ENCODE peak calls at places on chromosome 13, in four cellular contexts. One of them, this sample, is unnamed.

GRCh38 chr13:63501702-63502101 is 2086.1 kb upstream of the PCDH20 start:
- DNase-seq in AG04450: no peak
- DNase-seq in fibroblast of villous mesenchyme: no peak
- DNase-seq in heart left ventricle: no peak
- DNase-seq in this sample: peak; percentile 16

GRCh38 chr13:80040219-80040976 is 300.5 kb downstream of the SPRY2 start:
- DNase-seq in AG04450: peak; percentile 93
- DNase-seq in fibroblast of villous mesenchyme: peak; percentile 86
- DNase-seq in heart left ventricle: no peak
- DNase-seq in this sample: peak; percentile 90

GRCh38 chr13:64127856-64128255 is 2712.2 kb upstream of the PCDH20 start:
- DNase-seq in AG04450: no peak
- DNase-seq in fibroblast of villous mesenchyme: no peak
- DNase-seq in heart left ventricle: no peak
- DNase-seq in this sample: no peak

GRCh38 chr13:105177265-105177900 is 1358.1 kb downstream of the EFNB2 start:
- DNase-seq in AG04450: no peak
- DNase-seq in fibroblast of villous mesenchyme: peak; percentile 1
- DNase-seq in heart left ventricle: no peak
- DNase-seq in this sample: no peak

GRCh38 chr13:51097353-51098043 is 13.6 kb downstream of the C13orf42 start:
- DNase-seq in AG04450: no peak
- DNase-seq in fibroblast of villous mesenchyme: no peak
- DNase-seq in heart left ventricle: no peak
- DNase-seq in this sample: no peak

GRCh38 chr13:85277753-85278152 is 521.5 kb downstream of the SLITRK6 start:
- DNase-seq in AG04450: no peak
- DNase-seq in fibroblast of villous mesenchyme: no peak
- DNase-seq in heart left ventricle: no peak
- DNase-seq in this sample: no peak

GRCh38 chr13:59337070-59337469 is 826.7 kb downstream of the DIAPH3 start:
- DNase-seq in AG04450: no peak
- DNase-seq in fibroblast of villous mesenchyme: no peak
- DNase-seq in heart left ventricle: no peak
- DNase-seq in this sample: peak; percentile 40

GRCh38 chr13:40932252-40932651 is 86.9 kb downstream of the ELF1 start:
- DNase-seq in AG04450: no peak
- DNase-seq in fibroblast of villous mesenchyme: no peak
- DNase-seq in heart left ventricle: no peak
- DNase-seq in this sample: no peak

GRCh38 chr13:34349091-34349722 is 531.3 kb downstream of the RFC3 start:
- DNase-seq in AG04450: peak; percentile 80
- DNase-seq in fibroblast of villous mesenchyme: peak; percentile 95
- DNase-seq in heart left ventricle: peak; percentile 85
- DNase-seq in this sample: peak; percentile 94

GRCh38 chr13:108851660-108852059 is 222.2 kb downstream of the MYO16 start:
- DNase-seq in AG04450: no peak
- DNase-seq in fibroblast of villous mesenchyme: no peak
- DNase-seq in heart left ventricle: no peak
- DNase-seq in this sample: no peak

GRCh38 chr13:36815069-36815468 is 4.0 kb upstream of the RFXAP start:
- DNase-seq in AG04450: no peak
- DNase-seq in fibroblast of villous mesenchyme: no peak
- DNase-seq in heart left ventricle: no peak
- DNase-seq in this sample: no peak

GRCh38 chr13:112000888-112001287 is 66.1 kb upstream of the SOX1 start:
- DNase-seq in AG04450: no peak
- DNase-seq in fibroblast of villous mesenchyme: no peak
- DNase-seq in heart left ventricle: no peak
- DNase-seq in this sample: no peak

GRCh38 chr13:103190841-103191240 is 124.6 kb upstream of the SLC10A2 start:
- DNase-seq in AG04450: no peak
- DNase-seq in fibroblast of villous mesenchyme: no peak
- DNase-seq in heart left ventricle: no peak
- DNase-seq in this sample: no peak

GRCh38 chr13:109275390-109275789 is 511.0 kb downstream of the IRS2 start:
- DNase-seq in AG04450: no peak
- DNase-seq in fibroblast of villous mesenchyme: no peak
- DNase-seq in heart left ventricle: no peak
- DNase-seq in this sample: no peak

GRCh38 chr13:32001392-32001768 is 30.2 kb upstream of the FRY start:
- DNase-seq in AG04450: no peak
- DNase-seq in fibroblast of villous mesenchyme: peak; percentile 72
- DNase-seq in heart left ventricle: peak; percentile 79
- DNase-seq in this sample: peak; percentile 71

GRCh38 chr13:100512422-100512821 is 76.2 kb downstream of the GGACT start:
- DNase-seq in AG04450: no peak
- DNase-seq in fibroblast of villous mesenchyme: no peak
- DNase-seq in heart left ventricle: no peak
- DNase-seq in this sample: peak; percentile 22

GRCh38 chr13:80299046-80299445 is 41.9 kb downstream of the SPRY2 start:
- DNase-seq in AG04450: no peak
- DNase-seq in fibroblast of villous mesenchyme: no peak
- DNase-seq in heart left ventricle: no peak
- DNase-seq in this sample: peak; percentile 18

GRCh38 chr13:92136449-92137180 is 738.2 kb downstream of the GPC5 start:
- DNase-seq in AG04450: no peak
- DNase-seq in fibroblast of villous mesenchyme: peak; percentile 1
- DNase-seq in heart left ventricle: no peak
- DNase-seq in this sample: peak; percentile 0

GRCh38 chr13:43470610-43471009 is 316.2 kb downstream of the ENOX1 start:
- DNase-seq in AG04450: no peak
- DNase-seq in fibroblast of villous mesenchyme: no peak
- DNase-seq in heart left ventricle: no peak
- DNase-seq in this sample: no peak

GRCh38 chr13:109672545-109672944 is 113.8 kb downstream of the IRS2 start:
- DNase-seq in AG04450: no peak
- DNase-seq in fibroblast of villous mesenchyme: peak; percentile 78
- DNase-seq in heart left ventricle: no peak
- DNase-seq in this sample: no peak

GRCh38 chr13:97627566-97627965 is 193.6 kb downstream of the RAP2A start:
- DNase-seq in AG04450: peak; percentile 79
- DNase-seq in fibroblast of villous mesenchyme: peak; percentile 92
- DNase-seq in heart left ventricle: peak; percentile 39
- DNase-seq in this sample: peak; percentile 82

GRCh38 chr13:46388846-46389245 is 1.8 kb upstream of the RUBCNL start:
- DNase-seq in AG04450: no peak
- DNase-seq in fibroblast of villous mesenchyme: no peak
- DNase-seq in heart left ventricle: no peak
- DNase-seq in this sample: no peak

GRCh38 chr13:95741584-95742563 is 64.9 kb downstream of the DNAJC3 start:
- DNase-seq in AG04450: no peak
- DNase-seq in fibroblast of villous mesenchyme: no peak
- DNase-seq in heart left ventricle: no peak
- DNase-seq in this sample: no peak

GRCh38 chr13:96744665-96745331 is 249.5 kb downstream of the OXGR1 start:
- DNase-seq in AG04450: no peak
- DNase-seq in fibroblast of villous mesenchyme: no peak
- DNase-seq in heart left ventricle: no peak
- DNase-seq in this sample: no peak

GRCh38 chr13:40665061-40665753 is 1.2 kb downstream of the FOXO1 start:
- DNase-seq in AG04450: no peak
- DNase-seq in fibroblast of villous mesenchyme: peak; percentile 19
- DNase-seq in heart left ventricle: peak; percentile 45
- DNase-seq in this sample: peak; percentile 39

GRCh38 chr13:85603735-85604134 is 195.5 kb downstream of the SLITRK6 start:
- DNase-seq in AG04450: no peak
- DNase-seq in fibroblast of villous mesenchyme: no peak
- DNase-seq in heart left ventricle: no peak
- DNase-seq in this sample: no peak

GRCh38 chr13:72458701-72459100 is 268.7 kb downstream of the MZT1 start:
- DNase-seq in AG04450: no peak
- DNase-seq in fibroblast of villous mesenchyme: peak; percentile 10
- DNase-seq in heart left ventricle: no peak
- DNase-seq in this sample: peak; percentile 9

GRCh38 chr13:79485014-79485441 is 4.1 kb downstream of the NDFIP2 start:
- DNase-seq in AG04450: peak; percentile 57
- DNase-seq in fibroblast of villous mesenchyme: peak; percentile 83
- DNase-seq in heart left ventricle: no peak
- DNase-seq in this sample: peak; percentile 87

GRCh38 chr13:98214707-98215106 is 37.6 kb upstream of the RNF113B start:
- DNase-seq in AG04450: no peak
- DNase-seq in fibroblast of villous mesenchyme: no peak
- DNase-seq in heart left ventricle: no peak
- DNase-seq in this sample: no peak

GRCh38 chr13:19596960-19597361 is 35.6 kb upstream of the TPTE2 start:
- DNase-seq in AG04450: no peak
- DNase-seq in fibroblast of villous mesenchyme: peak; percentile 80
- DNase-seq in heart left ventricle: no peak
- DNase-seq in this sample: peak; percentile 50

GRCh38 chr13:49062297-49062896 is 86.7 kb downstream of the FNDC3A start:
- DNase-seq in AG04450: no peak
- DNase-seq in fibroblast of villous mesenchyme: peak; percentile 19
- DNase-seq in heart left ventricle: no peak
- DNase-seq in this sample: no peak

GRCh38 chr13:102567857-102568256 is 28.9 kb upstream of the TPP2 start:
- DNase-seq in AG04450: no peak
- DNase-seq in fibroblast of villous mesenchyme: no peak
- DNase-seq in heart left ventricle: no peak
- DNase-seq in this sample: no peak

GRCh38 chr13:20064128-20064527 is 96.7 kb downstream of the GJA3 start:
- DNase-seq in AG04450: peak; percentile 18
- DNase-seq in fibroblast of villous mesenchyme: peak; percentile 24
- DNase-seq in heart left ventricle: no peak
- DNase-seq in this sample: peak; percentile 67

GRCh38 chr13:111251646-111252448 is 68.6 kb upstream of the TEX29 start:
- DNase-seq in AG04450: no peak
- DNase-seq in fibroblast of villous mesenchyme: no peak
- DNase-seq in heart left ventricle: no peak
- DNase-seq in this sample: peak; percentile 16

GRCh38 chr13:109465151-109465550 is 321.2 kb downstream of the IRS2 start:
- DNase-seq in AG04450: no peak
- DNase-seq in fibroblast of villous mesenchyme: peak; percentile 76
- DNase-seq in heart left ventricle: no peak
- DNase-seq in this sample: peak; percentile 11

GRCh38 chr13:98142427-98143156 is at the start of gene FARP1:
- DNase-seq in AG04450: no peak
- DNase-seq in fibroblast of villous mesenchyme: peak; percentile 74
- DNase-seq in heart left ventricle: peak; percentile 83
- DNase-seq in this sample: peak; percentile 44

GRCh38 chr13:110626510-110626909 is 11.2 kb downstream of the NAXD start:
- DNase-seq in AG04450: no peak
- DNase-seq in fibroblast of villous mesenchyme: no peak
- DNase-seq in heart left ventricle: no peak
- DNase-seq in this sample: no peak

GRCh38 chr13:23628765-23629565 is 58.8 kb downstream of the TNFRSF19 start:
- DNase-seq in AG04450: no peak
- DNase-seq in fibroblast of villous mesenchyme: peak; percentile 30
- DNase-seq in heart left ventricle: no peak
- DNase-seq in this sample: peak; percentile 83

GRCh38 chr13:66462187-66462586 is 767.9 kb downstream of the PCDH9 start:
- DNase-seq in AG04450: no peak
- DNase-seq in fibroblast of villous mesenchyme: no peak
- DNase-seq in heart left ventricle: no peak
- DNase-seq in this sample: no peak

GRCh38 chr13:48892311-48892710 is 83.4 kb upstream of the FNDC3A start:
- DNase-seq in AG04450: peak; percentile 29
- DNase-seq in fibroblast of villous mesenchyme: peak; percentile 70
- DNase-seq in heart left ventricle: no peak
- DNase-seq in this sample: peak; percentile 67

GRCh38 chr13:27573265-27573664 is 47.1 kb downstream of the LNX2 start:
- DNase-seq in AG04450: peak; percentile 15
- DNase-seq in fibroblast of villous mesenchyme: peak; percentile 56
- DNase-seq in heart left ventricle: no peak
- DNase-seq in this sample: peak; percentile 77
- H3K4me3 ChIP-seq in AG04450: no peak overlapping the region
- H3K4me3 ChIP-seq in fibroblast of villous mesenchyme: no peak overlapping the region
- H3K4me3 ChIP-seq in heart left ventricle: no peak overlapping the region
- H3K4me3 ChIP-seq in this sample: no peak overlapping the region

GRCh38 chr13:74191036-74191809 is 57.0 kb upstream of the KLF12 start:
- DNase-seq in AG04450: no peak
- DNase-seq in fibroblast of villous mesenchyme: no peak
- DNase-seq in heart left ventricle: no peak
- DNase-seq in this sample: no peak
- TF ChIP-seq CTCF in AG04450: no peak
- TF ChIP-seq CTCF in fibroblast of villous mesenchyme: no peak
- TF ChIP-seq CTCF in heart left ventricle: no peak
- TF ChIP-seq CTCF in this sample: no peak

GRCh38 chr13:99464441-99464949 is 36.8 kb upstream of the TM9SF2 start:
- DNase-seq in AG04450: no peak
- DNase-seq in fibroblast of villous mesenchyme: peak; percentile 83
- DNase-seq in heart left ventricle: no peak
- DNase-seq in this sample: no peak

GRCh38 chr13:99467764-99468163 is 33.5 kb upstream of the TM9SF2 start:
- DNase-seq in AG04450: no peak
- DNase-seq in fibroblast of villous mesenchyme: peak; percentile 52
- DNase-seq in heart left ventricle: no peak
- DNase-seq in this sample: peak; percentile 78

GRCh38 chr13:99463998-99464397 is 37.3 kb upstream of the TM9SF2 start:
- DNase-seq in AG04450: no peak
- DNase-seq in fibroblast of villous mesenchyme: no peak
- DNase-seq in heart left ventricle: no peak
- DNase-seq in this sample: no peak

GRCh38 chr13:99468971-99469545 is 32.2 kb upstream of the TM9SF2 start:
- DNase-seq in AG04450: no peak
- DNase-seq in fibroblast of villous mesenchyme: no peak
- DNase-seq in heart left ventricle: no peak
- DNase-seq in this sample: no peak

GRCh38 chr13:99465454-99465853 is 35.8 kb upstream of the TM9SF2 start:
- DNase-seq in AG04450: no peak
- DNase-seq in fibroblast of villous mesenchyme: no peak
- DNase-seq in heart left ventricle: no peak
- DNase-seq in this sample: no peak
- H3K4me3 ChIP-seq in AG04450: no peak overlapping the region
- H3K4me3 ChIP-seq in fibroblast of villous mesenchyme: no peak overlapping the region
- H3K4me3 ChIP-seq in heart left ventricle: no peak overlapping the region
- H3K4me3 ChIP-seq in this sample: no peak overlapping the region

GRCh38 chr13:83151308-83151660 is 731.0 kb downstream of the SLITRK1 start:
- DNase-seq in AG04450: no peak
- DNase-seq in fibroblast of villous mesenchyme: peak; percentile 2
- DNase-seq in heart left ventricle: no peak
- DNase-seq in this sample: peak; percentile 15

GRCh38 chr13:83153833-83154232 is 728.4 kb downstream of the SLITRK1 start:
- DNase-seq in AG04450: no peak
- DNase-seq in fibroblast of villous mesenchyme: no peak
- DNase-seq in heart left ventricle: no peak
- DNase-seq in this sample: peak; percentile 14

GRCh38 chr13:83150616-83151307 is 731.5 kb downstream of the SLITRK1 start:
- DNase-seq in AG04450: no peak
- DNase-seq in fibroblast of villous mesenchyme: no peak
- DNase-seq in heart left ventricle: no peak
- DNase-seq in this sample: peak; percentile 1
- TF ChIP-seq CTCF in AG04450: no peak
- TF ChIP-seq CTCF in fibroblast of villous mesenchyme: no peak
- TF ChIP-seq CTCF in heart left ventricle: no peak
- TF ChIP-seq CTCF in this sample: no peak

GRCh38 chr13:113211774-113212173 is 2.4 kb downstream of the CUL4A start:
- DNase-seq in AG04450: no peak
- DNase-seq in fibroblast of villous mesenchyme: no peak
- DNase-seq in heart left ventricle: no peak
- DNase-seq in this sample: no peak
- H3K4me3 ChIP-seq in AG04450: no peak overlapping the region
- H3K4me3 ChIP-seq in fibroblast of villous mesenchyme: no peak overlapping the region
- H3K4me3 ChIP-seq in heart left ventricle: no peak overlapping the region
- H3K4me3 ChIP-seq in this sample: no peak overlapping the region